ENCODE peak calls at places on chromosomes 5 and 9, in six cellular contexts. X, Y, S, D, V and B are unnamed samples.

GRCh38 chr5:72667708-72668107 is 148.8 kb upstream of the TNPO1 start:
- DNase-seq in X (no peak), Y (no peak), S (no peak), D (no peak), V (no peak), B (no peak)

GRCh38 chr5:14665110-14665822 is 748 bp downstream of the OTULIN start:
- DNase-seq in V (peak; percentile 65), S (peak; percentile 59), X (peak; percentile 66), Y (peak; percentile 46), D (peak; percentile 63), B (no peak)

GRCh38 chr5:126917918-126918623 is 112.3 kb downstream of the MARCHF3 start:
- DNase-seq in X (no peak), V (peak; percentile 80), D (no peak), Y (peak; percentile 27), S (no peak), B (no peak)

GRCh38 chr9:128091144-128091543 is 23.1 kb downstream of the SLC25A25 start:
- DNase-seq in D (no peak), V (peak; percentile 91), S (peak; percentile 84), Y (no peak), X (peak; percentile 66), B (no peak)

GRCh38 chr5:67447732-67448131 is 251.1 kb upstream of the CD180 start:
- DNase-seq in Y (no peak), X (no peak), V (no peak), D (no peak), S (no peak), B (no peak)

GRCh38 chr5:60671899-60672692 is 27.9 kb downstream of the DEPDC1B start:
- DNase-seq in V (no peak), S (no peak), Y (no peak), D (no peak), X (no peak), B (no peak)

GRCh38 chr9:77901038-77901437 is 130.6 kb downstream of the GNAQ start:
- DNase-seq in Y (no peak), V (no peak), D (no peak), X (no peak), S (no peak), B (no peak)

GRCh38 chr5:110441035-110441434 is 285.4 kb downstream of the TMEM232 start:
- DNase-seq in S (peak; percentile 13), Y (no peak), X (no peak), V (no peak), D (peak; percentile 62), B (peak; percentile 27)

GRCh38 chr9:21591221-21592062 is 109.3 kb upstream of the IFNE start:
- DNase-seq in D (peak; percentile 16), X (peak; percentile 50), V (peak; percentile 69), S (no peak), Y (peak; percentile 74), B (no peak)

GRCh38 chr5:87410941-87411340 is 1.8 kb downstream of the CCNH start:
- DNase-seq in V (no peak), D (no peak), X (no peak), Y (no peak), S (no peak), B (no peak)

GRCh38 chr9:121720992-121721350 is 69.5 kb downstream of the DAB2IP start:
- DNase-seq in X (no peak), S (no peak), D (no peak), V (no peak), Y (peak; percentile 52), B (no peak)

GRCh38 chr5:36304095-36304494 is 2.4 kb upstream of the RANBP3L start:
- DNase-seq in Y (no peak), X (no peak), S (no peak), D (no peak), V (no peak), B (no peak)

GRCh38 chr5:45205403-45205961 is 396.7 kb downstream of the MRPS30 start:
- DNase-seq in V (no peak), S (no peak), D (no peak), X (no peak), Y (no peak), B (no peak)

GRCh38 chr9:137836151-137836830 is 41.3 kb upstream of the CACNA1B start:
- DNase-seq in Y (no peak), V (no peak), S (no peak), D (no peak), X (no peak), B (no peak)

GRCh38 chr9:4603830-4604229 is 58.3 kb upstream of the PLPP6 start:
- DNase-seq in V (no peak), X (no peak), Y (no peak), D (no peak), S (no peak), B (no peak)

GRCh38 chr9:4600363-4600762 is 61.7 kb upstream of the PLPP6 start:
- DNase-seq in X (no peak), D (peak; percentile 46), Y (no peak), V (no peak), S (no peak), B (no peak)

GRCh38 chr9:4604678-4605095 is 57.4 kb upstream of the PLPP6 start:
- DNase-seq in D (peak; percentile 83), V (peak; percentile 90), S (peak; percentile 78), Y (peak; percentile 68), X (no peak), B (peak; percentile 71)
- TF ChIP-seq CTCF in D (peak; percentile 44), V (peak; percentile 69), S (peak; percentile 64), Y (peak; percentile 77), X (peak; percentile 76), B (peak; percentile 66)

DNA sequence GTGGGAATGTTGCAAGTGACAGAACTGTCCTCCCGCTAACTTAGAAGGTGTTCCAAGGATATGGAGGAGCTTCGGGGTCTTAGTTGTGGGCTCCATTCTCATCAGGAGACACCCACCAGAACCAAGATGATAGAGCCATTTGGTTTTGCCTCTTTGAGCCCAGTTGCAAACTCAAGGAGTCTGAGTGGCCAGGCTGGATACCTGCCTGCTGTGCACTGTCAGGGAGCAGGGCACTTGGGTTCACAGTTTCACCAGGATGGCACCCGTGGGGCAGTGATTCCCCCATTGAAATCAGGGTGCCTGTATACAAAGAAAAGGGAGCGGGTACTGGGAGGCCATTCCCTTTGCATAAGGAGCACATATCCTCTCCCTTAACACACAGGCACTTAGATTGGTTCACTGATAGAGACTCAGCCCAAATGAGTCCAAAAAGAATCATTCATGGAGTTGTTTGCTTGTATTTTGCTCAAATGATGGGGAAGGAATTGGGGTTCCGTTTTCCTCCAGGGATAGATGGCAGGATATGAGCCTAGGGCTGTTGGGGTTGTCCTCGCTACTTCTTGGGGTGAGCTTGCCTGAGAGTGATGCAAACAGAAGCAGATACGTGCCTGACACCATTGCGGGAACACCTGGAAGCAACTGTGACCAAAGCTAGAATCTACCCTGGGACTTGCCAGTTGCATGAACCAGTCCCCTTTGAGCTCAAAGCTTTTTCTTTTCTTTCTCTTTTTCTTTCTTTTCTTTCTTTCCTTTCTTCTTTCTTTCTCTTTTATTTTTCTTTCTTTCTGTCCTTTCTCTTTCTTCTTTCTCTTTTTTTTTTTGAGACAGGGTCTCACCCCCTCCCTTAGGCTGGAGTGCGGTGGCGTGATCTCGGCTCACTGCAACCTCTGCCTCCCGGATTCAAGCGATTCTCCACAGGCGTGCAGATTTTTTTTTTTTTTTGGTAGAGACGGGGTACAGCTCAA is 1.3 kb upstream of the PRR7 start:
- DNase-seq in Y (no peak), D (peak; percentile 67), V (no peak), S (no peak), X (no peak), B (no peak)
- H3K4me3 ChIP-seq in Y (no peak overlapping the region), D (peak overlapping the region; percentile 73), V (no peak overlapping the region), S (no peak overlapping the region), X (no peak overlapping the region), B (no peak overlapping the region)

GRCh38 chr5:32244017-32244416 is 68.7 kb downstream of the MTMR12 start:
- DNase-seq in V (no peak), X (no peak), Y (no peak), S (no peak), D (no peak), B (no peak)
- TF ChIP-seq CTCF in V (no peak), X (no peak), Y (no peak), S (no peak), D (no peak), B (no peak)

GRCh38 chr5:6723122-6723885 is 10.1 kb downstream of the TENT4A start:
- DNase-seq in V (no peak), S (no peak), Y (no peak), X (no peak), D (no peak), B (no peak)

GRCh38 chr5:6721442-6721841 is 8.2 kb downstream of the TENT4A start:
- DNase-seq in X (no peak), D (no peak), S (no peak), V (peak; percentile 47), Y (no peak), B (no peak)

GRCh38 chr5:6720561-6720921 is 7.3 kb downstream of the TENT4A start:
- DNase-seq in S (no peak), Y (no peak), X (no peak), D (no peak), V (no peak), B (no peak)

GRCh38 chr5:6723901-6724300 is 10.7 kb downstream of the TENT4A start:
- DNase-seq in X (no peak), V (no peak), D (no peak), Y (no peak), S (no peak), B (no peak)

DNA sequence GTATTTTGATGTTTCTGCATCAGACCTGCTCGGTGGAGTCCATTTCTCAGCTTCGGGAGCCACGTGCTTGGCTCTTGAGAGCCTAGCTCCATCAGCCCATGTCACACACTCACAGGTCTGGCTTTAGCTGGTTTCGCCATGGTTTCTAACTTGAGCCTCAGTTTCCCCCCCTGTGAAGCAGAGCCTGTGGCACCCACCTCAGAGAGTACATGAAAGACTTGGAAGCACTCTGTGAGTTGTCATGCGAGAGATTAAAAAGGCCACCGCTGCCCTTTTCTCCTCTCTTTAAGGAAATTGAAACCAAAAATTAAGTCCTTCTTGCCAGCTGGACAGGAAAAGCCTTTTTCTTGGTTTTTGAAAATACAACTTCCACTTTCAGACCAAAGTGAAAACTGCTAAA is 8.8 kb downstream of the TENT4A start:
- DNase-seq in S (no peak), V (peak; percentile 53), Y (no peak), X (no peak), D (peak; percentile 67), B (no peak)
- H3K4me3 ChIP-seq in S (no peak overlapping the region), V (no peak overlapping the region), Y (no peak overlapping the region), X (peak overlapping the region; percentile 37), D (peak overlapping the region; percentile 40), B (no peak overlapping the region)

DNA sequence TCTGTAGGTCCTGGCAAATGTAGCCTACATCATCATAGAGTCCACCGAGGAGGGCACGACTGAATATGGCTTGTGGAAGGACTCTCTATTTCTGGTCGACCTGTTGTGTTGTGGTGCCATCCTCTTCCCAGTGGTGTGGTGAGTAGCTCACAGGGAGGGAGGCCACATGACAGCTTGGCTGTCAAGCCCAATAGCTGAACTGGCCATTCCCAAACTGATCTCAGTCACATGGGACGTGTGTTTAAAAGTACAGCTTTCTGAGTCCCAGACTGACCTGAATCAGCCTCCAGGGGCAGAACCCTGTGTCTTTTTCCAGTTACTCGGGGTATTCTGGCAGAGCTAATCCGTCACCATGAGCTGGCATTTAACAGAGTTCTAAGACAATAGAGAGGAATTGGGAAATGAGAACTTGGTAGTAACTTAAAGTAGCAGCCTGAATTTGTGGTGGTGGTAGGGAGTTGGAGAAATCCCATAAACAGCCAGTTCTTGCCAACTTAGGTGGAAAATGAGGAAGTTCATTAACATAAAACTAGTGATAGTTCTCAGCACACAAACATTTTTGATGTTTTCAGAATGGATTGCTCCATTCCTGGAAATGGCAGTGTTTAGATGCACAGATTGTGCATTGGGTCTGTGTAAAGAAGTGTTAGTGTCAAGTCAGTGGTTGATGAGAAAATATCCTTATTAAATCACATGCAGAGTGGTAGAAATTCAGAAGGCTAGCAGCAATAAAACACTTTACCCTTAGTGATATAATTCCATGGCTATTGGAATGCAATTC is 50.9 kb downstream of the GPR107 start:
- DNase-seq in V (no peak), S (no peak), D (no peak), Y (no peak), X (no peak), B (no peak)
- TF ChIP-seq CTCF in V (no peak), S (no peak), D (no peak), Y (no peak), X (no peak), B (no peak)

GRCh38 chr5:96247097-96247675 is 185.9 kb downstream of the PCSK1 start:
- DNase-seq in X (no peak), Y (no peak), V (no peak), D (no peak), S (peak; percentile 72), B (peak; percentile 53)
- H3K4me3 ChIP-seq in X (no peak overlapping the region), Y (no peak overlapping the region), V (no peak overlapping the region), D (no peak overlapping the region), S (no peak overlapping the region), B (no peak overlapping the region)